ENCODE peak calls at places on chromosome 20, in five cellular contexts. S, D, L, X and W are unnamed samples.

GRCh38 chr20:17758010-17758409 is 58.2 kb downstream of the BANF2 start:
- DNase-seq in S (no peak), X (no peak), L (no peak), D (no peak), W (no peak)

GRCh38 chr20:9508240-9508661 is 6.1 kb upstream of the LAMP5 start:
- DNase-seq in X (no peak), L (no peak), S (no peak), D (no peak), W (no peak)

GRCh38 chr20:23080521-23080920 is 5.6 kb downstream of the CD93 start:
- DNase-seq in L (no peak), X (no peak), S (no peak), D (no peak), W (no peak)

GRCh38 chr20:1415667-1416468 is 23.0 kb upstream of the FKBP1A start:
- DNase-seq in X (no peak), S (no peak), L (no peak), D (no peak), W (peak)

GRCh38 chr20:16216227-16217210 is 356.7 kb downstream of the KIF16B start:
- DNase-seq in D (no peak), X (no peak), S (no peak), L (no peak), W (no peak)

GRCh38 chr20:608970-609369 is 1.1 kb downstream of the TCF15 start:
- DNase-seq in L (no peak), S (no peak), D (no peak), X (no peak), W (no peak)

GRCh38 chr20:6311841-6312655 is 189.2 kb upstream of the FERMT1 start:
- DNase-seq in X (no peak), S (no peak), D (no peak), L (no peak), W (no peak)

GRCh38 chr20:48616481-48616880 is 211.3 kb downstream of the PREX1 start:
- DNase-seq in L (no peak), S (no peak), X (no peak), D (no peak), W (no peak)

GRCh38 chr20:62387993-62388635 is 1.2 kb downstream of the RPS21 start:
- DNase-seq in X (no peak), D (no peak), S (no peak), L (no peak), W (no peak)

GRCh38 chr20:57450419-57450818 is 59.2 kb downstream of the RBM38 start:
- DNase-seq in D (no peak), S (no peak), L (no peak), X (peak), W (no peak)

GRCh38 chr20:24634855-24635254 is 165.4 kb downstream of the SYNDIG1 start:
- DNase-seq in X (no peak), S (no peak), D (no peak), L (no peak), W (peak)

GRCh38 chr20:2301164-2301622 is 5.4 kb downstream of the TGM3 start:
- DNase-seq in X (peak), L (no peak), S (peak), D (no peak), W (no peak)

GRCh38 chr20:22924036-22924737 is 110.9 kb upstream of the SSTR4 start:
- DNase-seq in D (no peak), X (no peak), L (no peak), S (no peak), W (no peak)

GRCh38 chr20:33649201-33649631 is 12.9 kb upstream of the C20orf144 start:
- DNase-seq in S (no peak), L (no peak), X (no peak), D (no peak), W (no peak)

GRCh38 chr20:63693975-63694595 is 2.4 kb upstream of the TNFRSF6B start:
- DNase-seq in L (no peak), S (peak), D (no peak), X (no peak), W (no peak)
- TF ChIP-seq POLR2A in L (no peak), S (no peak), D (no peak), X (no peak), W (no peak)

GRCh38 chr20:59939879-59940128 is 301 bp downstream of the PPP1R3D start:
- DNase-seq in X (peak), L (no peak), D (no peak), S (peak), W (no peak)

GRCh38 chr20:59938696-59939051 is 1.4 kb downstream of the PPP1R3D start:
- DNase-seq in X (peak), S (no peak), D (no peak), L (no peak), W (peak)

GRCh38 chr20:59939052-59939878 is 840 bp downstream of the PPP1R3D start:
- DNase-seq in S (peak), D (no peak), X (no peak), L (no peak), W (no peak)

GRCh38 chr20:59940956-59941294 is 736 bp downstream of the FAM217B start:
- DNase-seq in X (no peak), L (no peak), S (no peak), D (no peak), W (no peak)

DNA sequence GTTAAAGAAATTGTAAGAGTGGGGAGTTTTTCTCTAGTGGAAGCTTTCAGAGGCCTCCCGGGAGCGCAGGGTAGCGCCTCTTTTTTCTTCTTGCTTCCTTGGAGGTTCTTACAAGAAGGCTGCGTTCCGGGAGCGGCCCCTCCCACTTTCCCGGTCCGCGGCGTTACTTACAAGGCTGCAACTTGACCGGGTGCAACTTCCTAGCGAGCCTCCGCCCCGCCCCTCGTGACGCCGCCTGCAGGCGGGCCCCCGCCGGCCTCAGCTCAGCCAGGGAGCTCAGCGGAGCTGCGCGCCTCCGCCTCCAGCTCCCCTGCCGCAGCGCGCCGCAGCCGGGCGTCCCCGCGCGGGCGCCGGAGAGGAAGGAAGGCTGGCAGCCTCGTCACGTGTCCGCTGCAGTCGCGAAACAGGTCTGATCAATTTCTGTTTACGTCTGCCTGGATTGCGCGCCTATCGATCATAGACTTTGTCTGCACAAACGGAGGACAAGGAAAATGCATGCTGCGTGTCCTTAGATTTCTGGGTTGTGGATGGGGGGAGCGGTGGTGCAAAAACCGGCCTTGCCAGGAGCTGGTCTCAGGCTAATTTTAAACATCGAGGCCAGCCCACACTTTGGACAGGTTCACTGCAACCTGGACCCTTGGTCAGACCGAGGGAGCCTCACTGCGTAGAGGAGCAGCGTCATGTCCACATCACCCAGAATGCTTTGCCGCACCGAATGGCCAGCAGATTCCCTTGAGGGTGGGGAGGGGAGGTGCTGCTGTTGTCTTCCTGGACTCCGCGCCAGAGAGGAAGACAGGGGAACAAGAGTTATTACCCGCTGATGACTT is at the start of the genes FAM217B and PPP1R3D:
- DNase-seq in L (peak), S (peak), X (peak), D (peak), W (peak)
- TF ChIP-seq POLR2A in L (peak), S (peak), X (peak), D (peak), W (peak)

GRCh38 chr20:10673831-10674683 is at the start of gene JAG1:
- DNase-seq in S (peak), X (peak), D (peak), L (peak), W (peak)
- TF ChIP-seq POLR2A in S (peak), X (peak), D (peak), L (peak), W (peak)

GRCh38 chr20:46683939-46684750 is 5.1 kb downstream of the TP53RK start:
- DNase-seq in X (no peak), D (no peak), S (no peak), L (no peak), W (no peak)
- TF ChIP-seq POLR2A in X (no peak), D (no peak), S (peak), L (peak), W (no peak)

DNA sequence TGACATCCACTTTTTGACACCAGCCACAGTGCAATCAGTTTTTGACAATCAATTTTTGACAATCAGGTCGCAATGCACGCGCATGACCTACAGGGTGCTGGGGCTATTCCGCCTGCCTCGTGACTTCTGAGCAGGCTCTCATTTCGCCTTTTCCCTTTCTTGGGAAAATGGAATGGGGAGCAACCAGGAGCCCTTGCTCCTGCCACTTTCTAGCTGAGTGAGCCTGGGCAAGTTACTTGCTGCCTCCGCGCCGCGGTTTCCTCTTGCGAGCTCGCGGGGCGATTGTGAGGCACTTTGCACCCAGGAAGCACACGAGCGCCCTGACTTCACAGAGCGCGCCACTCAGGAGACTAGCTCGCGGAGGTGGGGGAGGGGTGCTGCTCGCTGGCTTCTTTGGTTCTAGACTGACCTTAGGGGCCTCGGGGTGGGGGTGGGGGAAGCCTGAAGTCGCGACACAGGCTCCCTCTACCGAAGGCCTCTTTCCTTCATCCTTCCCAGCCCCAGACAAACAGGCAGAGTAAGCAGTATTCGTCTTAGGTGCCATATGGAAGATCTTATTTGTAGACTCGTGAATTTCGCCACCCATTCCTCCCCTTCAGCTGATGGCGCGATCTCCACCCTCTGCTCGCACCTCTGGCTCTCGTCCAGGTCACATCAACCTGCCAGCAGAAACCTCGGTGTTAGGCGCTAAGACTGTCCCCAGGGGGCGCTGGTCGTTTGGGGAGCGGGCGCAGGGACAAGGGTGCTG is 4.6 kb downstream of the TP53TG5 start:
- DNase-seq in L (peak), D (peak), X (peak), S (peak), W (peak)
- TF ChIP-seq POLR2A in L (no peak), D (no peak), X (peak), S (no peak), W (no peak)

GRCh38 chr20:50379049-50379990 is 130.9 kb upstream of the PTPN1 start:
- DNase-seq in S (peak), L (no peak), X (peak), D (peak), W (no peak)
- TF ChIP-seq POLR2A in S (peak), L (no peak), X (peak), D (peak), W (no peak)

GRCh38 chr20:36064661-36065426 is 89.7 kb upstream of the EPB41L1 start:
- DNase-seq in D (peak), L (peak), S (peak), X (peak), W (peak)
- TF ChIP-seq POLR2A in D (no peak), L (no peak), S (peak), X (peak), W (peak)

GRCh38 chr20:50594231-50594590 is 84.0 kb downstream of the PTPN1 start:
- DNase-seq in X (no peak), L (no peak), D (no peak), S (no peak), W (no peak)

GRCh38 chr20:50590348-50590664 is 80.1 kb downstream of the PTPN1 start:
- DNase-seq in D (no peak), S (no peak), X (no peak), L (no peak), W (no peak)

GRCh38 chr20:50593005-50593335 is 82.8 kb downstream of the PTPN1 start:
- DNase-seq in D (no peak), X (no peak), S (no peak), L (no peak), W (no peak)

GRCh38 chr20:50591233-50591852 is 81.2 kb downstream of the PTPN1 start:
- DNase-seq in D (no peak), X (no peak), L (no peak), S (no peak), W (no peak)

DNA sequence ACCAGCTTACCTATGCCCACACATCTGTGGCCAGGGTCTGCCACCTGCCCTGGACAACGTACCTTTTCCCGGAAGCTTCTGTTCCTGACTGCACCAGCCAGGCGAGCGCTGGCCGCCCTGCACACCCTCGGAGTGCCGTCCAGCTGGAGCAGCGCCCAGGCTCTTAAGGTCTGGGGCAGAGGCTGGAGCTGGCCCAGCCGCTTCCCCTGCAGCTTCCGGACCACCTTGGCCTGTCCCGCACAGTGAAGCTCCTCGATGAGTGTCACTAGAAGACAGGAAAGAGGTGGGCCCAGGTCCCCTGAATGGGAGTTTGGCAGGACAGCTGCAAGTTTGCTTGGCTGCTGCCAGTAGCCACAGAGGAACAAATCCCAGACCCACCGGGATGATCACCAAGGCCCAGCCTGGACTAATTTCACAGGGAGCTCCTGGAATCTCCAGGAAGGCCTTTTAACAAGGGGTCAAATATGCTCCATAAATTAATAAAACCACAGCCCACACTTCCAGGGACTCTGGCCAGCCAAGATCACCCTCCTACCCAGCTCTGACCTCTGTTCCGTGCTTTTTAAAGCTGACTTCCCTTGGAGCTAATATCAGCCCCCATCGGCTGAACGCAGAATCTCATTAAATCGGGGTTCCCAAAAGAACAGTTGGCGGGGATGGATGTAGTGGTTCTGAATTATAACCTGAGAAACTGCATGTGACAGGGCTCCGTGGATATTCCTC is 82.3 kb downstream of the PTPN1 start:
- DNase-seq in D (no peak), X (no peak), L (no peak), S (peak), W (no peak)
- TF ChIP-seq POLR2A in D (no peak), X (no peak), L (no peak), S (no peak), W (no peak)